ENCODE peak calls at places on chromosome 4, in eight cellular contexts. One of them, this sample, is unnamed.

GRCh38 chr4:120765271-120765985 is 157.1 kb downstream of the PRDM5 start:
- DNase-seq in T-helper 17 cell: no peak
- DNase-seq in erythroblast: no peak
- DNase-seq in neural crest cell: no peak
- DNase-seq in aorta: no peak
- DNase-seq in KG1: no peak
- DNase-seq in activated CD8-positive, alpha-beta memory T cell treated with anti-CD3 and anti-CD28 coated beads for 24 hours: no peak
- DNase-seq in islet precursor cell: no peak
- DNase-seq in this sample: no peak

GRCh38 chr4:6076391-6076790 is 58.2 kb upstream of the C4orf50 start:
- DNase-seq in T-helper 17 cell: no peak
- DNase-seq in KG1: no peak
- DNase-seq in aorta: no peak
- DNase-seq in islet precursor cell: peak
- DNase-seq in erythroblast: no peak
- DNase-seq in neural crest cell: no peak
- DNase-seq in activated CD8-positive, alpha-beta memory T cell treated with anti-CD3 and anti-CD28 coated beads for 24 hours: no peak
- DNase-seq in this sample: peak

GRCh38 chr4:73252001-73252400 is 6.6 kb downstream of the ANKRD17 start:
- DNase-seq in islet precursor cell: no peak
- DNase-seq in neural crest cell: no peak
- DNase-seq in erythroblast: no peak
- DNase-seq in KG1: no peak
- DNase-seq in aorta: no peak
- DNase-seq in activated CD8-positive, alpha-beta memory T cell treated with anti-CD3 and anti-CD28 coated beads for 24 hours: no peak
- DNase-seq in T-helper 17 cell: no peak
- DNase-seq in this sample: no peak

GRCh38 chr4:56979674-56980073 is 978 bp downstream of the POLR2B start:
- DNase-seq in islet precursor cell: peak
- DNase-seq in activated CD8-positive, alpha-beta memory T cell treated with anti-CD3 and anti-CD28 coated beads for 24 hours: peak
- DNase-seq in aorta: no peak
- DNase-seq in T-helper 17 cell: no peak
- DNase-seq in KG1: no peak
- DNase-seq in erythroblast: peak
- DNase-seq in neural crest cell: peak
- DNase-seq in this sample: peak

GRCh38 chr4:104394409-104394813 is 100.3 kb downstream of the CXXC4 start:
- DNase-seq in T-helper 17 cell: no peak
- DNase-seq in neural crest cell: no peak
- DNase-seq in islet precursor cell: no peak
- DNase-seq in KG1: no peak
- DNase-seq in erythroblast: no peak
- DNase-seq in aorta: no peak
- DNase-seq in activated CD8-positive, alpha-beta memory T cell treated with anti-CD3 and anti-CD28 coated beads for 24 hours: no peak
- DNase-seq in this sample: no peak

GRCh38 chr4:157700898-157701694 is 471.7 kb downstream of the GASK1B start:
- DNase-seq in aorta: no peak
- DNase-seq in islet precursor cell: no peak
- DNase-seq in activated CD8-positive, alpha-beta memory T cell treated with anti-CD3 and anti-CD28 coated beads for 24 hours: no peak
- DNase-seq in neural crest cell: no peak
- DNase-seq in KG1: no peak
- DNase-seq in erythroblast: peak
- DNase-seq in T-helper 17 cell: no peak
- DNase-seq in this sample: no peak

GRCh38 chr4:42357325-42357724 is 40.0 kb upstream of the SHISA3 start:
- DNase-seq in erythroblast: no peak
- DNase-seq in islet precursor cell: no peak
- DNase-seq in activated CD8-positive, alpha-beta memory T cell treated with anti-CD3 and anti-CD28 coated beads for 24 hours: no peak
- DNase-seq in T-helper 17 cell: no peak
- DNase-seq in KG1: no peak
- DNase-seq in aorta: no peak
- DNase-seq in neural crest cell: no peak
- DNase-seq in this sample: no peak

GRCh38 chr4:54015421-54016065 is 48.9 kb downstream of the CHIC2 start:
- DNase-seq in neural crest cell: no peak
- DNase-seq in aorta: no peak
- DNase-seq in islet precursor cell: peak
- DNase-seq in T-helper 17 cell: no peak
- DNase-seq in activated CD8-positive, alpha-beta memory T cell treated with anti-CD3 and anti-CD28 coated beads for 24 hours: no peak
- DNase-seq in KG1: no peak
- DNase-seq in erythroblast: no peak
- DNase-seq in this sample: peak

GRCh38 chr4:7070729-7071511 is 3.1 kb upstream of the GRPEL1 start:
- DNase-seq in aorta: peak
- DNase-seq in islet precursor cell: peak
- DNase-seq in T-helper 17 cell: peak
- DNase-seq in erythroblast: peak
- DNase-seq in KG1: peak
- DNase-seq in neural crest cell: peak
- DNase-seq in activated CD8-positive, alpha-beta memory T cell treated with anti-CD3 and anti-CD28 coated beads for 24 hours: peak
- DNase-seq in this sample: peak

GRCh38 chr4:3346146-3346545 is 53.3 kb downstream of the RGS12 start:
- DNase-seq in islet precursor cell: no peak
- DNase-seq in KG1: peak
- DNase-seq in neural crest cell: peak
- DNase-seq in aorta: no peak
- DNase-seq in erythroblast: peak
- DNase-seq in activated CD8-positive, alpha-beta memory T cell treated with anti-CD3 and anti-CD28 coated beads for 24 hours: peak
- DNase-seq in T-helper 17 cell: no peak
- DNase-seq in this sample: peak

GRCh38 chr4:74793757-74794340 is 474 bp downstream of the BTC start:
- DNase-seq in neural crest cell: peak
- DNase-seq in activated CD8-positive, alpha-beta memory T cell treated with anti-CD3 and anti-CD28 coated beads for 24 hours: no peak
- DNase-seq in erythroblast: peak
- DNase-seq in aorta: peak
- DNase-seq in T-helper 17 cell: no peak
- DNase-seq in KG1: no peak
- DNase-seq in islet precursor cell: peak
- DNase-seq in this sample: peak

GRCh38 chr4:160481696-160482330 is 1378.9 kb downstream of the RAPGEF2 start:
- DNase-seq in aorta: no peak
- DNase-seq in T-helper 17 cell: no peak
- DNase-seq in neural crest cell: no peak
- DNase-seq in activated CD8-positive, alpha-beta memory T cell treated with anti-CD3 and anti-CD28 coated beads for 24 hours: no peak
- DNase-seq in erythroblast: no peak
- DNase-seq in islet precursor cell: no peak
- DNase-seq in KG1: no peak
- DNase-seq in this sample: no peak

GRCh38 chr4:102754044-102754443 is 6.7 kb downstream of the MANBA start:
- DNase-seq in aorta: no peak
- DNase-seq in KG1: no peak
- DNase-seq in T-helper 17 cell: no peak
- DNase-seq in activated CD8-positive, alpha-beta memory T cell treated with anti-CD3 and anti-CD28 coated beads for 24 hours: no peak
- DNase-seq in islet precursor cell: no peak
- DNase-seq in erythroblast: no peak
- DNase-seq in neural crest cell: no peak
- DNase-seq in this sample: no peak

GRCh38 chr4:107388736-107389135 is 331.3 kb downstream of the PAPSS1 start:
- DNase-seq in aorta: no peak
- DNase-seq in islet precursor cell: no peak
- DNase-seq in neural crest cell: no peak
- DNase-seq in T-helper 17 cell: no peak
- DNase-seq in activated CD8-positive, alpha-beta memory T cell treated with anti-CD3 and anti-CD28 coated beads for 24 hours: no peak
- DNase-seq in erythroblast: no peak
- DNase-seq in KG1: no peak
- DNase-seq in this sample: no peak

GRCh38 chr4:79445371-79445781 is 37.3 kb upstream of the GK2 start:
- DNase-seq in erythroblast: no peak
- DNase-seq in T-helper 17 cell: no peak
- DNase-seq in activated CD8-positive, alpha-beta memory T cell treated with anti-CD3 and anti-CD28 coated beads for 24 hours: no peak
- DNase-seq in aorta: no peak
- DNase-seq in neural crest cell: no peak
- DNase-seq in islet precursor cell: peak
- DNase-seq in KG1: no peak
- DNase-seq in this sample: peak